ENCODE peak calls at places on chromosomes 5 and 9, in five cellular contexts. Z, L, T, X and U are unnamed samples.

GRCh38 chr9:130171226-130172148 is 717 bp upstream of the NCS1 start:
- DNase-seq in Z (no peak), X (no peak), L (no peak), T (no peak), U (no peak)

GRCh38 chr5:139698461-139699146 is 50.5 kb downstream of the CXXC5 start:
- DNase-seq in L (peak), X (peak), T (peak), Z (peak), U (peak)

GRCh38 chr5:1754531-1755220 is 45.0 kb downstream of the MRPL36 start:
- DNase-seq in T (no peak), L (no peak), X (no peak), Z (no peak), U (no peak)

GRCh38 chr5:81212211-81212687 is 20.9 kb upstream of the CKMT2 start:
- DNase-seq in X (no peak), Z (no peak), T (no peak), L (no peak), U (no peak)

GRCh38 chr9:111920531-111920930 is 23.9 kb downstream of the UGCG start:
- DNase-seq in L (no peak), T (no peak), Z (no peak), X (no peak), U (no peak)

GRCh38 chr9:124309665-124310064 is 51.9 kb downstream of the NEK6 start:
- DNase-seq in L (no peak), T (no peak), Z (peak), X (peak), U (peak)

GRCh38 chr5:89847743-89848142 is 561.8 kb downstream of the CETN3 start:
- DNase-seq in Z (peak), X (peak), L (no peak), T (no peak), U (no peak)

GRCh38 chr5:149940077-149940574 is 4.5 kb downstream of the PDE6A start:
- DNase-seq in X (no peak), L (no peak), T (no peak), Z (no peak), U (no peak)

GRCh38 chr5:32779754-32780415 is 68.8 kb downstream of the NPR3 start:
- DNase-seq in Z (no peak), T (no peak), L (no peak), X (no peak), U (no peak)

GRCh38 chr5:144207875-144208444 is 37.3 kb downstream of the KCTD16 start:
- DNase-seq in L (no peak), T (no peak), Z (no peak), X (no peak), U (no peak)
- TF ChIP-seq CTCF in L (no peak), T (no peak), Z (peak), X (no peak), U (no peak)

GRCh38 chr5:111070272-111071134 is 1.0 kb upstream of the TSLP start:
- DNase-seq in Z (no peak), X (peak), L (no peak), T (peak), U (no peak)

GRCh38 chr5:111074244-111074643 is 2.7 kb downstream of the TSLP start:
- DNase-seq in Z (no peak), L (no peak), T (no peak), X (no peak), U (no peak)

GRCh38 chr5:111071413-111071812 is at the start of gene TSLP:
- DNase-seq in T (no peak), L (no peak), Z (no peak), X (no peak), U (no peak)

GRCh38 chr5:111075520-111075919 is 4.0 kb downstream of the TSLP start:
- DNase-seq in X (peak), T (no peak), Z (peak), L (no peak), U (no peak)

GRCh38 chr5:111072949-111073682 is 1.6 kb downstream of the TSLP start:
- DNase-seq in X (peak), L (peak), T (peak), Z (peak), U (no peak)
- TF ChIP-seq CTCF in X (no peak), L (no peak), T (no peak), Z (no peak), U (no peak)

DNA sequence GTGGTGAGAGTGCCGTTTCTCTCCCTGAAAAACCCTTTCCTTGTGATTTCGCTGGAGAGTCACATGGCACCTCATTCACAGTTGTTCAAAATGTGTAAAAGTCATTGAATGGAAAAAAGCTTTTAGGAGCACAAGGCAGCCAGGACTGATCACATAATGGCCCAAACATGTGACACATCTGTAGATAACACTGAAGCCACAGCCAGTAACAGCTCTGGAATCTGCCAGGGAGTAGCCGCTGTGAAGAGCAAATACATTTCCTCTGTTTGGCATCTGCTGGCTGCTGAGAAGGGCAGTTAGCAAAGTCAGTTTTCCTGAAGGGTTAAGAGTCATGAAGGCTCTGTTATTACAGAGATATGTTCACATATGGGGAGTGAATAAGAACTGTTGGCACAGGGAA is 271.8 kb downstream of the NNT start:
- DNase-seq in Z (peak), T (no peak), L (peak), X (peak), U (no peak)
- TF ChIP-seq CTCF in Z (no peak), T (no peak), L (no peak), X (no peak), U (no peak)

DNA sequence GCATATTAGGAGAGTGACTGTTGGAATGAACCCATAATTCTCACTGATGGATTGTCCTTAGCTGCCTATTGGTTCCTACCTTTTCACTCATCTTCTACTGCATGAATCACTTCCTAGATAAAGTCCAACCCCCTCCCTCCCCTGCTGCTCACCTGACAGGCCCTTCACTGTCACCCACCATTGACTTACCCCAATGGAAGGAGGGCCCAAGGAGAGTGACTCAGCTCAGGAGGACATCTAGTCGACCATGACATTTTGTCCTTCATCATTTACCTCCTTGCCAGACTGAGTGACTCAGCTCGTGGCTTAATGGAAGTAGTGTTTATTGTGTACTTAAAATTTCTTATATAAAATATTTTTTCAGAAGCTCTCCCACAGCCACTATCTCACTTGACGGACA is 142.5 kb downstream of the MARCHF11 start:
- DNase-seq in X (no peak), L (no peak), Z (no peak), T (no peak), U (no peak)
- TF ChIP-seq CTCF in X (no peak), L (no peak), Z (no peak), T (no peak), U (no peak)

GRCh38 chr9:75231167-75231566 is 142.9 kb downstream of the OSTF1 start:
- DNase-seq in T (no peak), L (no peak), Z (no peak), X (no peak), U (no peak)
- TF ChIP-seq CTCF in T (no peak), L (no peak), Z (no peak), X (no peak), U (no peak)

GRCh38 chr9:87323933-87324332 is 173.7 kb upstream of the DAPK1 start:
- DNase-seq in L (no peak), T (no peak), Z (no peak), X (no peak), U (no peak)

GRCh38 chr9:87324613-87325194 is 173.0 kb upstream of the DAPK1 start:
- DNase-seq in L (peak), X (peak), Z (peak), T (no peak), U (no peak)

GRCh38 chr9:87327567-87328125 is 170.0 kb upstream of the DAPK1 start:
- DNase-seq in L (no peak), Z (no peak), T (no peak), X (peak), U (no peak)

GRCh38 chr9:87320485-87320884 is 177.2 kb upstream of the DAPK1 start:
- DNase-seq in T (no peak), Z (no peak), L (no peak), X (no peak), U (no peak)

GRCh38 chr9:87322840-87323635 is 174.6 kb upstream of the DAPK1 start:
- DNase-seq in L (no peak), T (no peak), Z (peak), X (peak), U (no peak)
- TF ChIP-seq CTCF in L (no peak), T (no peak), Z (no peak), X (no peak), U (no peak)

GRCh38 chr9:77765781-77766259 is 117.7 kb upstream of the GNA14 start:
- DNase-seq in T (no peak), Z (no peak), X (no peak), L (no peak), U (no peak)

GRCh38 chr9:77763566-77763965 is 115.4 kb upstream of the GNA14 start:
- DNase-seq in X (no peak), Z (no peak), T (no peak), L (no peak), U (no peak)

GRCh38 chr9:77766587-77766986 is 118.5 kb upstream of the GNA14 start:
- DNase-seq in X (no peak), T (no peak), L (no peak), Z (no peak), U (no peak)

GRCh38 chr9:77769246-77769645 is 121.1 kb upstream of the GNA14 start:
- DNase-seq in L (no peak), X (no peak), Z (no peak), T (no peak), U (no peak)

GRCh38 chr9:77764894-77765780 is 117.0 kb upstream of the GNA14 start:
- DNase-seq in Z (peak), X (peak), T (no peak), L (no peak), U (no peak)
- TF ChIP-seq CTCF in Z (peak), X (peak), T (peak), L (peak), U (peak)

GRCh38 chr5:158676642-158677489 is 422.9 kb downstream of the EBF1 start:
- DNase-seq in Z (no peak), X (no peak), L (no peak), T (peak), U (no peak)
- TF ChIP-seq CTCF in Z (no peak), X (no peak), L (no peak), T (peak), U (no peak)

GRCh38 chr9:90965911-90966290 is 164.3 kb downstream of the SYK start:
- DNase-seq in X (no peak), T (no peak), Z (no peak), L (no peak), U (no peak)

GRCh38 chr9:90967171-90967570 is 165.6 kb downstream of the SYK start:
- DNase-seq in L (no peak), Z (no peak), T (no peak), X (no peak), U (no peak)

GRCh38 chr9:90966475-90967150 is 165.0 kb downstream of the SYK start:
- DNase-seq in T (no peak), X (peak), Z (peak), L (no peak), U (no peak)

GRCh38 chr9:90965141-90965910 is 163.7 kb downstream of the SYK start:
- DNase-seq in X (no peak), Z (no peak), T (no peak), L (no peak), U (no peak)

DNA sequence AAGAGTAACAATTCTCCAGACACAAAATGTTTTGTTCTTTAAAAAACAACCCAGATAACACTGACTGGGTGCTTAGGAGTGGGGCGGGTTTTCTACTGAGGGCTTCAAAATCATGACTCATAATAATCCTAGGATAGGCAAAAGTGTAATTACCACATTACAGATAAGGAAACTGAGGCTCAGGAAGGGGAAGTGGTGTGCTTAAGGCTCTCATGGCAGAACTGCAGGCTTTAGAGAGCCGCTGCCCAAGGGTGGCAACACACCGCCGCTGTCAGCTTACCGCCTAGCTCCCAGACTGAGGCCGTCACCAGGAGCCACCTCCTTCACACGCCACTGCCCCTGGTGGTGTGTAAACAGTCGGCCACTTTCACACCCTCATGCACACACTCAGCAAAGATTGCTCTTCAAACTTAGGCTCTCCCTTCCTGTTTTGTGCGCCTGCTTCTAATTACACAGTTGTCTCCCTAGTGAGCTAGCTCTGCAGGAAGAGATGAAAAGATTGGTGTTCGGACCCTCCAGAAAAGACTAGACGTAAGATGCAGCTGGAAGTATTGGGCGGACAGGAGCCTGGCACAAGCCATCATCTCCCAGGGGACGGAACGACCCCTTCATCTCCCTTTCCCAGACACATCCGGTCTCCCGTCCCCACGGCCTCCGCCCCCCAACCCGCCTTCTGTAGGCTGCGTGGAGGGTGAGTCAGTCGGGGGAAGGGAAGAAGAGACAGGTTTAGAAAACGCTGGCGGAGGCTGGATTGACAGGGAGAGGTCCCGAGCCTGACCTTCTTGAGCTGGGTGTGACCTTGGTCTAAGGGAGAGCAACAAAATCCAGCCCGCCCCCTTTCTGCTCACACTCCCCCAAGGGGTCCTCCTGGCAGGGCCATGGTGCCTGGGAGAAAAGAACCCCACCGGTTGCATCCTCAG is 162.7 kb downstream of the SYK start:
- DNase-seq in L (no peak), X (no peak), T (no peak), Z (no peak), U (peak)
- TF ChIP-seq CTCF in L (peak), X (no peak), T (no peak), Z (no peak), U (peak)

DNA sequence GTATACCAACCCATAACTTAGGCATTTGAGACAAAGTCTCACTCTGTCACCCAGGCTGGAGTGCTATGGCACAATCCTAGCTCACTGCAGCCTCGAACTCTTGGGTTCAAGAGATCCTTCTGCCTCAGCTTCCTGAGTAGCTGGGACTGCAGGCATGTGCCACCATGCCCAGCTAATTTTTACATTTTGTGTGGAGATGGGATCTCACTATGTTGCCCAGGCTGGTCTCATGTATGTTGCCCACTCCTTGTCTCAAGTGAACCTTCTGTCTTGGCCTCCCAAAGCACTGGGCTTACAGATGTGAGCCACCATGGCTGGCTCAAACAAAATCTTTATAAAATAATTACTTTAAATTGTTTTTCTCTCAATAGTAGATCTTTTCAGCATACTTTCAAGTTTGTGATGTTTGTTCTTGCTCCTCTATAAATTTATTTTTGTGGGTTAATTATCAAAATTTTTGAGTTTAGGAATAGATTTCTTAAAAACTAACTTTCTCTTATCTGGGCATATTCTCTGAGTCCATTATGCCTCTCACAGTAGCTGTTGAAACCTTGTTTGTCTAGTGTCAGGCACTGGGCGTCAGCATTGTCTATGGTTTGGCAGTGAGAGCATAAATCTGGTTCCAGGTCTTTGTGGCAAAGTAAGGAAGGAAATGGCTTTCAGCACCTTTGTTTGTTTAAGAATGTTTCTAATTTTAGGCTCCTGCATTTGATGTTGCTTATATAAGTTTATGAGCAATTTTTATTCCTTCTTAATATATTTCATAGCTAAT is 38.7 kb downstream of the NLN start:
- DNase-seq in X (peak), T (no peak), Z (peak), L (peak), U (no peak)
- TF ChIP-seq CTCF in X (peak), T (no peak), Z (no peak), L (peak), U (no peak)